ENCODE peak calls at places on chromosomes 12 and 14, in ten cellular contexts. U, Z, K, J, T, Q, S, R, V and M are unnamed samples.

GRCh38 chr14:23185046-23185445 is 1.6 kb upstream of the SLC7A8 start:
- DNase-seq in U (no peak), Z (no peak), K (no peak), J (no peak), T (no peak), Q (no peak), S (no peak), R (no peak), V (no peak), M (no peak)

GRCh38 chr14:85536835-85537195 is 6.9 kb downstream of the FLRT2 start:
- DNase-seq in U (no peak), Z (no peak), K (peak; percentile 75), J (no peak), T (no peak), Q (no peak), S (no peak), R (no peak), V (no peak), M (no peak)

GRCh38 chr12:1919284-1919683 is 832 bp upstream of the CACNA2D4 start:
- DNase-seq in U (no peak), Z (no peak), K (no peak), J (no peak), T (no peak), Q (no peak), S (no peak), R (no peak), V (no peak), M (no peak)

GRCh38 chr12:105820407-105821140 is 318.2 kb downstream of the NUAK1 start:
- DNase-seq in U (no peak), Z (no peak), K (peak; percentile 84), J (no peak), T (no peak), Q (no peak), S (no peak), R (peak; percentile 44), V (no peak), M (no peak)

GRCh38 chr12:123384994-123385376 is 1.1 kb downstream of the KMT5A start:
- DNase-seq in U (no peak), Z (peak; percentile 52), K (no peak), J (no peak), T (peak; percentile 63), Q (no peak), S (no peak), R (no peak), V (no peak), M (no peak)

GRCh38 chr12:3010214-3010930 is 51.2 kb downstream of the TEAD4 start:
- DNase-seq in U (no peak), Z (no peak), K (no peak), J (no peak), T (no peak), Q (no peak), S (no peak), R (no peak), V (no peak), M (no peak)

GRCh38 chr14:95667251-95667693 is 19.0 kb upstream of the TCL1B start:
- DNase-seq in U (peak; percentile 37), Z (no peak), K (no peak), J (no peak), T (no peak), Q (no peak), S (no peak), R (no peak), V (peak; percentile 46), M (no peak)

GRCh38 chr12:120462099-120462640 is 7.4 kb downstream of the SRSF9 start:
- DNase-seq in U (no peak), Z (no peak), K (no peak), J (no peak), T (no peak), Q (no peak), S (no peak), R (no peak), V (no peak), M (no peak)

GRCh38 chr12:57989837-57990236 is 48.5 kb downstream of the ATP23 start:
- DNase-seq in U (no peak), Z (no peak), K (no peak), J (no peak), T (no peak), Q (no peak), S (no peak), R (no peak), V (no peak), M (no peak)